ENCODE peak calls at places on chromosomes 5 and 9, in four cellular contexts. W, T, D and B are unnamed samples.

GRCh38 chr9:109796081-109796480 is 16.1 kb downstream of the PALM2AKAP2 start:
- DNase-seq in D (no peak), W (no peak), T (no peak), B (no peak)

GRCh38 chr9:126989847-126990821 is 75.6 kb downstream of the RALGPS1 start:
- DNase-seq in D (peak; percentile 18), T (peak; percentile 46), W (no peak), B (peak; percentile 47)

GRCh38 chr5:102815560-102816324 is 60.6 kb downstream of the PAM start:
- DNase-seq in W (no peak), T (peak; percentile 66), D (no peak), B (no peak)

GRCh38 chr5:57889558-57889957 is 406.9 kb upstream of the ACTBL2 start:
- DNase-seq in D (no peak), T (peak; percentile 55), W (no peak), B (peak; percentile 50)

GRCh38 chr5:7837401-7837800 is 13.5 kb downstream of the CFAP90 start:
- DNase-seq in W (no peak), D (no peak), T (no peak), B (no peak)

GRCh38 chr5:147445951-147446350 is 63.9 kb downstream of the DPYSL3 start:
- DNase-seq in W (no peak), T (no peak), D (no peak), B (no peak)

GRCh38 chr5:144144956-144145751 is 25.3 kb downstream of the YIPF5 start:
- DNase-seq in D (no peak), T (no peak), W (no peak), B (no peak)

GRCh38 chr9:124066783-124067563 is 55.4 kb downstream of the LHX2 start:
- DNase-seq in T (no peak), W (no peak), D (no peak), B (no peak)

GRCh38 chr5:1204693-1205242 is 3.4 kb downstream of the SLC6A19 start:
- DNase-seq in W (no peak), D (no peak), T (peak; percentile 22), B (peak; percentile 87)

GRCh38 chr5:146448783-146449519 is 1.8 kb downstream of the TCERG1 start:
- DNase-seq in D (no peak), W (no peak), T (no peak), B (no peak)

GRCh38 chr5:131148835-131149234 is 16.2 kb downstream of the HINT1 start:
- DNase-seq in D (no peak), T (no peak), W (no peak), B (no peak)

GRCh38 chr5:122874179-122874875 is 28.9 kb downstream of the SNX24 start:
- DNase-seq in T (peak; percentile 11), W (no peak), D (no peak), B (no peak)

GRCh38 chr9:108469654-108470053 is 386.1 kb downstream of the ACTL7B start:
- DNase-seq in D (no peak), T (peak; percentile 73), W (no peak), B (no peak)

GRCh38 chr5:14400085-14400484 is 181.5 kb upstream of the OTULINL start:
- DNase-seq in D (no peak), W (no peak), T (peak; percentile 77), B (no peak)

GRCh38 chr5:120938604-120939003 is 474.5 kb downstream of the PRR16 start:
- DNase-seq in D (no peak), W (no peak), T (no peak), B (no peak)

GRCh38 chr9:109989296-109989695 is 209.3 kb downstream of the PALM2AKAP2 start:
- DNase-seq in T (peak; percentile 59), W (no peak), D (no peak), B (no peak)

GRCh38 chr5:127832057-127832456 is 128.9 kb downstream of the CCDC192 start:
- DNase-seq in T (no peak), W (no peak), D (no peak), B (no peak)

GRCh38 chr9:72980600-72981265 is 27.9 kb upstream of the ALDH1A1 start:
- DNase-seq in T (no peak), W (no peak), D (no peak), B (no peak)

DNA sequence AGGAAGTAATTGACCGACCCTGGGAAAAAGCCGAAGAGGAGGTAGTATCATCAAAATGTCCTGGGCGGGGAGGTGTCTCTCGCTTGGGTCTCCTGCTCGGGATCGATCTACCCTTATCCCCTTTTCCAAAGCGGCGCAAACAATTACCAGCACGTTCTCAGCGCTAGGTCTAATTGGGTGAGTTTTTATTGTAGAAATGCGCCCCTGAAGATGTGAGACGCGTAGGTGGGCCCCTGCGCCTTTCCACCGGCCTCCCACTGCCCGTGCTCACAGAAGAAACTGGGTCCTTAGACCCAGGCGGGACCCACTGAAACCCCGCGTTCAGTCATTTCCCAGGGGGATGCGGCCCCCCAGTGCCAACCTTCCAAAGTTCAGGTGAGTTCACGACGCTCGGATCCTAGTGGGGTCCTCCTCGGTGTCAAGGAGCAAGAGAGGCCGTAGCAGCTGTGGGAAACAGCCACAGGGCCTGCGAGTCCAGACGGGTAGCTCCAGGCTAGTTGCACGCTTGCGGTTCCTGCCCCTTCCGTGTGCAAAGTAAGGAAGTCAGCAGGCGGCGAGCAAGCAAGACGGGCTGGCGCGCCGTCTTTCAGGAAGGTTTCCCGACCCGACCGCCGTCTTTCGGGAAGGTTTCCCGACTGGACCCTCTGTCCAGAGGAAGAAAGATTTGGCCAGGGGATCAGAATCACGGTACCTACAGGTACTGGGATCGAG is 1.5 kb downstream of the SMIM32 start:
- DNase-seq in D (no peak), T (peak; percentile 22), W (no peak), B (no peak)
- H3K4me3 ChIP-seq in D (no peak overlapping the region), T (peak overlapping the region; percentile 44), W (peak overlapping the region; percentile 39), B (no peak overlapping the region)

GRCh38 chr9:134406366-134407122 is 80.3 kb downstream of the RXRA start:
- DNase-seq in T (peak; percentile 22), W (no peak), D (no peak), B (no peak)
- H3K4me3 ChIP-seq in T (peak overlapping the region; percentile 26), W (peak overlapping the region; percentile 26), D (peak overlapping the region; percentile 29), B (no peak overlapping the region)

DNA sequence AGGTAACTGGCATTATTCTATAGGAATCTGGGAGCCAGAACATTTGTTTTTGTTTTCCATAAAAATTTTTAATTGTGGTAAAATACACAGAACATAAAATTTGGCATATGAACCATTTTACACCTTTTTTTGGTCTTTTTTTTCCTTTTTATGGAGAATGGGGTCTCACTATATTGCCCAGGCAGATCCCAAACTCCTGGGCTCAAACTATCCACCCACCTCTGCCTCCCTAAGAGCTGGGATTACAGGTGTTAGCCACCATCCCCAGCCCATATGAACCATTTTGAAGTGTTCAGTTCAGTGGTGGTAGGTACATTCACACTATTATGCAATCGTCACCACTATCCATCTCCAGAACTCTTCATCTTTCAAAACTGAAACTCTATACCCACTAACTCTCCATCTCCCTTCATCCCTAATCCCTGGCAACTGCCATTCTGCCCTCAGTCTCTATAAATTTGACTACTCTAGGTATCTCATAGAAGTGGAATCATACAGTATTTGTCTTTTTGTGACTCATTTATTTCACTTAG is 13.4 kb downstream of the ZMAT2 start:
- DNase-seq in D (no peak), W (no peak), T (no peak), B (no peak)
- H3K4me3 ChIP-seq in D (no peak overlapping the region), W (no peak overlapping the region), T (no peak overlapping the region), B (no peak overlapping the region)

GRCh38 chr9:10612649-10613398 is at the start of gene PTPRD:
- DNase-seq in D (no peak), T (peak; percentile 2), W (peak; percentile 67), B (peak; percentile 52)
- H3K4me3 ChIP-seq in D (peak within 1 kb of the TSS; percentile 9), T (peak within 1 kb of the TSS; percentile 49), W (peak within 1 kb of the TSS; percentile 50), B (peak within 1 kb of the TSS; percentile 1)